ENCODE peak calls at places on chromosomes 12 and 14, in six cellular contexts. One of them, this sample, is unnamed. For H3K27me3, the result is how much of the 10 kb centered on the place peaks cover.

GRCh38 chr12:12807970-12808702 is 5.0 kb upstream of the DDX47 start:
- DNase-seq in stomach: peak
- DNase-seq in SK-N-SH: no peak
- DNase-seq in transverse colon: peak
- DNase-seq in HepG2: no peak
- DNase-seq in tibial nerve: no peak
- DNase-seq in this sample: no peak

GRCh38 chr12:25743679-25744078 is 190.6 kb upstream of the LMNTD1 start:
- DNase-seq in stomach: no peak
- DNase-seq in SK-N-SH: no peak
- DNase-seq in transverse colon: no peak
- DNase-seq in HepG2: no peak
- DNase-seq in tibial nerve: no peak
- DNase-seq in this sample: no peak

GRCh38 chr14:58072288-58073071 is 79.5 kb downstream of the ARMH4 start:
- DNase-seq in stomach: peak
- DNase-seq in SK-N-SH: peak
- DNase-seq in transverse colon: peak
- DNase-seq in HepG2: peak
- DNase-seq in tibial nerve: no peak
- DNase-seq in this sample: peak

GRCh38 chr14:55381040-55381439 is 30.6 kb downstream of the ATG14 start:
- DNase-seq in stomach: no peak
- DNase-seq in SK-N-SH: no peak
- DNase-seq in transverse colon: no peak
- DNase-seq in HepG2: peak
- DNase-seq in tibial nerve: no peak
- DNase-seq in this sample: no peak

GRCh38 chr12:38875571-38876228 is 29.7 kb downstream of the CPNE8 start:
- DNase-seq in stomach: no peak
- DNase-seq in SK-N-SH: peak
- DNase-seq in transverse colon: no peak
- DNase-seq in HepG2: no peak
- DNase-seq in tibial nerve: no peak
- DNase-seq in this sample: no peak

GRCh38 chr14:93326196-93326595 is 6.6 kb downstream of the BTBD7 start:
- DNase-seq in stomach: no peak
- DNase-seq in SK-N-SH: no peak
- DNase-seq in transverse colon: no peak
- DNase-seq in HepG2: no peak
- DNase-seq in tibial nerve: no peak
- DNase-seq in this sample: no peak

GRCh38 chr12:93107514-93107942 is 178.4 kb upstream of the EEA1 start:
- DNase-seq in stomach: no peak
- DNase-seq in SK-N-SH: no peak
- DNase-seq in transverse colon: no peak
- DNase-seq in HepG2: no peak
- DNase-seq in tibial nerve: no peak
- DNase-seq in this sample: no peak

GRCh38 chr12:26813812-26814211 is 19.2 kb downstream of the ITPR2 start:
- DNase-seq in stomach: no peak
- DNase-seq in SK-N-SH: no peak
- DNase-seq in transverse colon: no peak
- DNase-seq in HepG2: no peak
- DNase-seq in tibial nerve: no peak
- DNase-seq in this sample: no peak

GRCh38 chr14:31357279-31357678 is 63.1 kb downstream of the HEATR5A start:
- DNase-seq in stomach: no peak
- DNase-seq in SK-N-SH: no peak
- DNase-seq in transverse colon: no peak
- DNase-seq in HepG2: no peak
- DNase-seq in tibial nerve: no peak
- DNase-seq in this sample: no peak

GRCh38 chr12:61538951-61539350 is 721.3 kb upstream of the USP15 start:
- DNase-seq in stomach: no peak
- DNase-seq in SK-N-SH: no peak
- DNase-seq in transverse colon: no peak
- DNase-seq in HepG2: no peak
- DNase-seq in tibial nerve: no peak
- DNase-seq in this sample: no peak

GRCh38 chr14:81401420-81402122 is 1.4 kb upstream of the STON2 start:
- DNase-seq in stomach: no peak
- DNase-seq in SK-N-SH: no peak
- DNase-seq in transverse colon: no peak
- DNase-seq in HepG2: no peak
- DNase-seq in tibial nerve: no peak
- DNase-seq in this sample: no peak

GRCh38 chr12:57551637-57552305 is 1.9 kb downstream of the KIF5A start:
- DNase-seq in stomach: no peak
- DNase-seq in SK-N-SH: no peak
- DNase-seq in transverse colon: no peak
- DNase-seq in HepG2: no peak
- DNase-seq in tibial nerve: no peak
- DNase-seq in this sample: no peak

GRCh38 chr12:56230449-56231183 is 765 bp downstream of the SLC39A5 start:
- DNase-seq in stomach: no peak
- DNase-seq in SK-N-SH: no peak
- DNase-seq in transverse colon: peak
- DNase-seq in HepG2: peak
- DNase-seq in tibial nerve: no peak
- DNase-seq in this sample: no peak

GRCh38 chr14:99133563-99134332 is 138.2 kb downstream of the BCL11B start:
- DNase-seq in stomach: peak
- DNase-seq in SK-N-SH: peak
- DNase-seq in transverse colon: no peak
- DNase-seq in HepG2: no peak
- DNase-seq in tibial nerve: no peak
- DNase-seq in this sample: no peak

GRCh38 chr12:123900898-123901376 is 71.7 kb downstream of the CCDC92 start:
- DNase-seq in stomach: no peak
- DNase-seq in SK-N-SH: no peak
- DNase-seq in transverse colon: no peak
- DNase-seq in HepG2: no peak
- DNase-seq in tibial nerve: no peak
- DNase-seq in this sample: no peak
- H3K27me3 ChIP-seq in stomach: under half
- H3K27me3 ChIP-seq in SK-N-SH: under half
- H3K27me3 ChIP-seq in transverse colon: under half
- H3K27me3 ChIP-seq in HepG2: under half
- H3K27me3 ChIP-seq in tibial nerve: under half
- H3K27me3 ChIP-seq in this sample: under half

GRCh38 chr12:89179983-89180382 is 172.3 kb downstream of the DUSP6 start:
- DNase-seq in stomach: no peak
- DNase-seq in SK-N-SH: peak
- DNase-seq in transverse colon: peak
- DNase-seq in HepG2: no peak
- DNase-seq in tibial nerve: no peak
- DNase-seq in this sample: no peak
- TF ChIP-seq EP300 in stomach: no peak
- TF ChIP-seq EP300 in SK-N-SH: no peak
- TF ChIP-seq EP300 in transverse colon: no peak
- TF ChIP-seq EP300 in HepG2: no peak
- TF ChIP-seq EP300 in tibial nerve: peak
- TF ChIP-seq EP300 in this sample: no peak

GRCh38 chr14:37024166-37024565 is 148.2 kb downstream of the SLC25A21 start:
- DNase-seq in stomach: no peak
- DNase-seq in SK-N-SH: no peak
- DNase-seq in transverse colon: no peak
- DNase-seq in HepG2: peak
- DNase-seq in tibial nerve: no peak
- DNase-seq in this sample: no peak
- TF ChIP-seq CTCF in stomach: no peak
- TF ChIP-seq CTCF in SK-N-SH: no peak
- TF ChIP-seq CTCF in transverse colon: no peak
- TF ChIP-seq CTCF in HepG2: peak
- TF ChIP-seq CTCF in tibial nerve: no peak
- TF ChIP-seq CTCF in this sample: no peak

GRCh38 chr12:119594772-119595445 is 1.3 kb downstream of the TMEM233 start:
- DNase-seq in stomach: no peak
- DNase-seq in SK-N-SH: peak
- DNase-seq in transverse colon: no peak
- DNase-seq in HepG2: no peak
- DNase-seq in tibial nerve: no peak
- DNase-seq in this sample: no peak

GRCh38 chr12:119594399-119594730 is 791 bp downstream of the TMEM233 start:
- DNase-seq in stomach: no peak
- DNase-seq in SK-N-SH: peak
- DNase-seq in transverse colon: no peak
- DNase-seq in HepG2: no peak
- DNase-seq in tibial nerve: no peak
- DNase-seq in this sample: no peak

GRCh38 chr12:119592232-119592631 is 1.3 kb upstream of the TMEM233 start:
- DNase-seq in stomach: no peak
- DNase-seq in SK-N-SH: peak
- DNase-seq in transverse colon: no peak
- DNase-seq in HepG2: no peak
- DNase-seq in tibial nerve: no peak
- DNase-seq in this sample: no peak

GRCh38 chr12:119589634-119590033 is 3.9 kb upstream of the TMEM233 start:
- DNase-seq in stomach: no peak
- DNase-seq in SK-N-SH: no peak
- DNase-seq in transverse colon: no peak
- DNase-seq in HepG2: no peak
- DNase-seq in tibial nerve: no peak
- DNase-seq in this sample: no peak

GRCh38 chr12:119593578-119594398 is at the start of gene TMEM233:
- DNase-seq in stomach: no peak
- DNase-seq in SK-N-SH: peak
- DNase-seq in transverse colon: no peak
- DNase-seq in HepG2: no peak
- DNase-seq in tibial nerve: no peak
- DNase-seq in this sample: no peak
- H3K27me3 ChIP-seq in stomach: half or more
- H3K27me3 ChIP-seq in SK-N-SH: under half
- H3K27me3 ChIP-seq in transverse colon: half or more
- H3K27me3 ChIP-seq in HepG2: under half
- H3K27me3 ChIP-seq in tibial nerve: under half
- H3K27me3 ChIP-seq in this sample: under half

DNA sequence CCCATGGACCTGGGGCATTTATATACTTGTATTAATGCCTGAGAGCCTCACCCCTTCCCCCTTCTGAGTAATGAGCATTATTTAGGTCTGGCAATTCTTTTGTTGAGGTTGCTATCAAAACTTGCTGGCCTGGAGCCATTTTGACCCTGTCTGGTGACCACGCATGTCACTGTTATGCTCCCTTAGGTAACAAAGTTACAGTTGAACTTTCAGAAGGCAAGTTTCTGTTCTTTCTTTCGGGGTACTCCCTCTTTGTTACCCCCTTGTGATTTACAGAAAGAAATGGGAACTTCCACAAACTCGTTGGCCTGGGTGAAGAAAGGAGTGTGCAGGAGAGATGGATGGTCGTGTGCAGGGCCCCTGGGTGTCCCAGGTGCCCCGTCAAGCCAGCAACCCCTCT is 305.4 kb downstream of the DPF3 start:
- DNase-seq in stomach: no peak
- DNase-seq in SK-N-SH: no peak
- DNase-seq in transverse colon: no peak
- DNase-seq in HepG2: no peak
- DNase-seq in tibial nerve: no peak
- DNase-seq in this sample: no peak
- TF ChIP-seq EP300 in stomach: no peak
- TF ChIP-seq EP300 in SK-N-SH: no peak
- TF ChIP-seq EP300 in transverse colon: no peak
- TF ChIP-seq EP300 in HepG2: no peak
- TF ChIP-seq EP300 in tibial nerve: no peak
- TF ChIP-seq EP300 in this sample: no peak

GRCh38 chr14:54366726-54367707 is 29.8 kb upstream of the CDKN3 start:
- DNase-seq in stomach: peak
- DNase-seq in SK-N-SH: peak
- DNase-seq in transverse colon: peak
- DNase-seq in HepG2: peak
- DNase-seq in tibial nerve: no peak
- DNase-seq in this sample: peak
- TF ChIP-seq CTCF in stomach: peak
- TF ChIP-seq CTCF in SK-N-SH: peak
- TF ChIP-seq CTCF in transverse colon: peak
- TF ChIP-seq CTCF in HepG2: peak
- TF ChIP-seq CTCF in tibial nerve: peak
- TF ChIP-seq CTCF in this sample: no peak

GRCh38 chr12:52673216-52673615 is 7.0 kb downstream of the KRT1 start:
- DNase-seq in stomach: no peak
- DNase-seq in SK-N-SH: no peak
- DNase-seq in transverse colon: no peak
- DNase-seq in HepG2: no peak
- DNase-seq in tibial nerve: no peak
- DNase-seq in this sample: no peak

GRCh38 chr12:52676163-52676562 is 4.0 kb downstream of the KRT1 start:
- DNase-seq in stomach: no peak
- DNase-seq in SK-N-SH: no peak
- DNase-seq in transverse colon: no peak
- DNase-seq in HepG2: no peak
- DNase-seq in tibial nerve: no peak
- DNase-seq in this sample: no peak

GRCh38 chr12:52673713-52674415 is 6.3 kb downstream of the KRT1 start:
- DNase-seq in stomach: no peak
- DNase-seq in SK-N-SH: no peak
- DNase-seq in transverse colon: no peak
- DNase-seq in HepG2: no peak
- DNase-seq in tibial nerve: no peak
- DNase-seq in this sample: no peak

GRCh38 chr12:52675301-52675701 is 4.9 kb downstream of the KRT1 start:
- DNase-seq in stomach: no peak
- DNase-seq in SK-N-SH: no peak
- DNase-seq in transverse colon: no peak
- DNase-seq in HepG2: no peak
- DNase-seq in tibial nerve: no peak
- DNase-seq in this sample: no peak

GRCh38 chr12:52674416-52674775 is 5.8 kb downstream of the KRT1 start:
- DNase-seq in stomach: no peak
- DNase-seq in SK-N-SH: no peak
- DNase-seq in transverse colon: no peak
- DNase-seq in HepG2: no peak
- DNase-seq in tibial nerve: no peak
- DNase-seq in this sample: no peak
- H3K27me3 ChIP-seq in stomach: under half
- H3K27me3 ChIP-seq in SK-N-SH: under half
- H3K27me3 ChIP-seq in transverse colon: under half
- H3K27me3 ChIP-seq in HepG2: under half
- H3K27me3 ChIP-seq in tibial nerve: under half
- H3K27me3 ChIP-seq in this sample: under half

DNA sequence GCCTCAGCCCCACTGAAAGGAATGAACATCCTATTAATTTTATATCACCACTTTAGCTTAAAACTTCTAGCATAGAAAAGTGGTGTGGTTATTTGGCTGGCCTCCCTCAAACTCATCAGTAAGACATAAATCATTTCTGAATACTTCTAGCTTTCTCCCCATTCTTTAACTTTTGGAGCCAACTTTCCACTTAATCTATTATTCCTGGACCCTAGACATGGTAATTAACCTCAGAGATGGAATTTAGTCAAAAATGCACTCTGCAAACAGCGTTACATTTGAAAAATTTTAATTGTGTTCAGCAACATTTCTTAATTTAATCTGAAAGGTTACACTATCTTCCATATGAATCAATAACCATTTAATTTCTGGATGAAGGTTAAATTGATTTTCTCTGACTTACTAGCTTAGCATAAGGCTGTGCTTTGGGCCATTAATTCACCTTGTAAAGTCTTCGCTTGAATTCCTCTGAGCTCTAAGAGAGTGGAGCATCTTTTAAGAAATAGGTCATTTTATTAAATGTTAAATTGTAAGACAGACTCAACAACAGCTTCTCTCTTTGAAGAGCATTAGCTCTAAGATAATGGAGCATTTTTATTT is 753.6 kb upstream of the STXBP6 start:
- DNase-seq in stomach: no peak
- DNase-seq in SK-N-SH: no peak
- DNase-seq in transverse colon: no peak
- DNase-seq in HepG2: no peak
- DNase-seq in tibial nerve: no peak
- DNase-seq in this sample: no peak
- TF ChIP-seq EP300 in stomach: no peak
- TF ChIP-seq EP300 in SK-N-SH: no peak
- TF ChIP-seq EP300 in transverse colon: no peak
- TF ChIP-seq EP300 in HepG2: no peak
- TF ChIP-seq EP300 in tibial nerve: no peak
- TF ChIP-seq EP300 in this sample: no peak

This sample was measured in ovary.